ENCODE peak calls at places on chromosome 21, in nine cellular contexts. Q is endodermal cell; X is effector memory CD4-positive, alpha-beta T cell; D is ascending aorta; T is PC-3; O is uterus; F is aorta; R is stomach; Z is right lobe of liver. U is an unnamed sample. For H3K36me3, the result is how much of the 10 kb centered on the place peaks cover.

GRCh38 chr21:44929242-44929798 is 8.6 kb upstream of the ITGB2 start:
- DNase-seq in F (peak), D (no peak), Z (no peak), Q (peak), T (peak), X (no peak), R (no peak), O (no peak), U (peak)

GRCh38 chr21:41786521-41786987 is 19.7 kb upstream of the RIPK4 start:
- DNase-seq in D (no peak), F (peak), Z (no peak), T (peak), X (no peak), R (peak), Q (no peak), O (no peak), U (no peak)

GRCh38 chr21:41762236-41762635 is 4.6 kb downstream of the RIPK4 start:
- DNase-seq in Q (peak), Z (no peak), D (no peak), R (no peak), O (no peak), X (no peak), T (peak), F (peak), U (no peak)

GRCh38 chr21:44773291-44773932 is 28.2 kb downstream of the UBE2G2 start:
- DNase-seq in D (no peak), O (no peak), Z (no peak), T (no peak), Q (no peak), F (no peak), R (peak), X (no peak), U (no peak)

GRCh38 chr21:37273911-37274690 is 7.0 kb upstream of the VPS26C start:
- DNase-seq in X (no peak), Z (no peak), R (no peak), D (no peak), F (no peak), O (no peak), Q (no peak), T (no peak), U (no peak)

GRCh38 chr21:41600961-41601572 is 93.1 kb upstream of the TMPRSS2 start:
- DNase-seq in Q (peak), D (no peak), F (peak), X (no peak), T (no peak), R (peak), Z (no peak), O (no peak), U (no peak)

GRCh38 chr21:31366825-31367224 is 22.8 kb upstream of the TIAM1 start:
- DNase-seq in T (peak), F (no peak), O (no peak), Z (no peak), Q (no peak), X (no peak), D (no peak), R (peak), U (no peak)

GRCh38 chr21:28516996-28517592 is 475.6 kb downstream of the LTN1 start:
- DNase-seq in R (peak), D (peak), O (peak), T (peak), X (peak), Q (peak), F (peak), Z (peak), U (peak)

GRCh38 chr21:36704958-36705678 is 6.2 kb downstream of the SIM2 start:
- DNase-seq in O (no peak), X (no peak), D (no peak), F (peak), R (no peak), T (no peak), Z (peak), Q (peak), U (no peak)

GRCh38 chr21:43718872-43719747 is at the start of gene PDXK:
- DNase-seq in T (peak), F (peak), O (peak), R (peak), X (peak), D (peak), Q (peak), Z (peak), U (peak)

GRCh38 chr21:36150192-36150711 is 6.4 kb upstream of the DOP1B start:
- DNase-seq in Q (no peak), D (no peak), O (peak), X (no peak), F (no peak), R (no peak), T (no peak), Z (no peak), U (no peak)

DNA sequence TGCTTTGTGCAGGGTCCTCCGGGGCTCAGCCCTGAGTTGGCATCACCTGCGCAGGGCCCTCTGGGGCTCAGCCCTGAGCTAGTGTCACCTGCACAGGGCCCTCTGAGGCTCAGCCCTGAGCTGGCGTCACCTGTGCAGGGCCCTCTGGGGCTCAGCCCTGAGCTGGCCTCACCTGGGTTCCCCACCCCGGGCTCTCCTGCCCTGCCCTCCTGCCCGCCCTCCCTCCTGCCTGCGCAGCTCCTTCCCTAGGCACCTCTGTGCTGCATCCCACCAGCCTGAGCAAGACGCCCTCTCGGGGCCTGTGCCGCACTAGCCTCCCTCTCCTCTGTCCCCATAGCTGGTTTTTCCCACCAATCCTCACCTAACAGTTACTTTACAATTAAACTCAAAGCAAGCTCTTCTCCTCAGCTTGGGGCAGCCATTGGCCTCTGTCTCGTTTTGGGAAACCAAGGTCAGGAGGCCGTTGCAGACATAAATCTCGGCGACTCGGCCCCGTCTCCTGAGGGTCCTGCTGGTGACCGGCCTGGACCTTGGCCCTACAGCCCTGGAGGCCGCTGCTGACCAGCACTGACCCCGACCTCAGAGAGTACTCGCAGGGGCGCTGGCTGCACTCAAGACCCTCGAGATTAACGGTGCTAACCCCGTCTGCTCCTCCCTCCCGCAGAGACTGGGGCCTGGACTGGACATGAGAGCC is 22.7 kb downstream of the COL6A1 start:
- DNase-seq in D (no peak), Q (peak), T (no peak), F (no peak), R (peak), X (no peak), O (peak), Z (no peak), U (peak)
- H3K27ac ChIP-seq in D (no peak), Q (peak), T (no peak), F (no peak), R (no peak), X (no peak), O (no peak), Z (no peak), U (no peak)

GRCh38 chr21:38498057-38498833 is at the start of gene ERG:
- DNase-seq in Q (no peak), Z (no peak), F (no peak), X (no peak), O (no peak), T (no peak), R (no peak), D (no peak), U (peak)
- H3K4me3 ChIP-seq in Q (no peak), Z (peak), F (no peak), X (no peak), O (no peak), T (no peak), R (peak), D (peak), U (peak)

GRCh38 chr21:34792504-34793089 is 123.8 kb downstream of the CLIC6 start:
- DNase-seq in F (peak), R (no peak), Q (no peak), X (no peak), Z (no peak), O (no peak), T (no peak), D (no peak), U (no peak)

GRCh38 chr21:34793471-34793870 is 124.7 kb downstream of the CLIC6 start:
- DNase-seq in R (no peak), F (no peak), O (no peak), Q (no peak), Z (no peak), T (no peak), X (no peak), D (no peak), U (no peak)

GRCh38 chr21:34795152-34796141 is 126.7 kb downstream of the CLIC6 start:
- DNase-seq in F (no peak), Q (no peak), D (no peak), T (peak), X (no peak), O (no peak), Z (peak), R (peak), U (no peak)

GRCh38 chr21:34796518-34797201 is 127.9 kb downstream of the CLIC6 start:
- DNase-seq in O (no peak), F (no peak), D (no peak), R (no peak), T (peak), Q (peak), Z (no peak), X (no peak), U (no peak)

DNA sequence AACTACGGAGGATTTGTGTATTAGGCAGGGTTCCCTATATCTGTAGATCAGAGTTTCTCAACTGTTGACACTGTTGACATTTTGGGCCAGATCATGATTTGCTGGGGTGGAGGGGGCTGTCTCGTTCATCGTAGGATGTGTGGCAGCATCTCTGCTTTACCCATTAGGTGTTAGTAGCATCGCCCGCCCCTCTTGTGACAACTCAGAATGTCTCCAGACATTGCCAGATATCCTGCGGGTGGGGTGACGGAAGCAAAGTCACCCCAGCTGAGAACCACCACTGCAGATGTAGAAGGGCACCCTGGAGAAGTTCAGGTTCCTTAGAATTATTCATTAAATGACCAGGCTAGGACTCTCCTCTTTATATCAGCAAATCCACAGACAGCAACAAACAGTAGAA is 125.9 kb downstream of the CLIC6 start:
- DNase-seq in X (no peak), F (no peak), D (no peak), R (no peak), Z (no peak), O (no peak), T (no peak), Q (no peak), U (no peak)
- H3K36me3 ChIP-seq in X (half or more), F (under half), D (under half), R (under half), Z (under half), O (under half), T (half or more), Q (under half), U (half or more)

DNA sequence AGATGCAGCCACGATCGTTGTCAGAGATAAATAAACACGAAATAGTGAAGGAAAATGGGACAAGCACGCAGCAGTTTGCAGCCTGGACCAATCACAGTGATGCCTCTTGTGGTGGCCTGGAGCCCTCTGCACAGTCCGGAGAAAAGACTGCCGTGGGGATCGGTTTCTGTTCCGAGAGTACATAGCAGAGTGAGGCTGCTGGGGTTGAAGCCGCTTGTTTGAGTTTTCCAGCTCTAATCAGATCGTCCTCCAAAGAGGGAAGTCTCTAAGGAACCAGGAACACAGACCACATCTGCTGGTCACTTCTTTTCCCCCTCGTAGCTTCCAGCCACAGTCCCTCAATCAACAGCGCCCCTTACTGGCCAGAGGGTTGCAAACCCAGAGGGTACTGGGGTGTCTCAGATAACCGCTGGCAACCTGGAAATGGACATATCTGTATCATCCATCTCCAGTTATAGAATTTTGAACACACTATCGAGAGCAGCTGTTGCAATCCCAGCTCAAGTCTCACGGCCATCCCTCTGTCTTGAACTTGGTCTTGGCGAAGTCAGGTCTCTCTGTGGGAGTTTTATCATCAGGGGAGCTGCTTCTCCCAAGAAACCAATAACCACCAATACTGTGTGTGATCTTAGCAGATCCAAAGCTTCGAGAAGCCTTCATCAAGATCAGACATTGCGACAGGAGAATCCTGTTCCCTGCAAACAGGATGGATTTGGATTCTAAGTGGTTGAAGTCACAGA is 57.4 kb downstream of the OLIG1 start:
- DNase-seq in T (peak), D (peak), R (peak), X (peak), Q (peak), O (peak), Z (peak), F (peak), U (peak)
- H3K27ac ChIP-seq in T (no peak), D (no peak), R (no peak), X (no peak), Q (no peak), O (no peak), Z (no peak), F (no peak), U (no peak)

U was measured in left lung.